ENCODE peak calls at places on chromosomes 6 and 20, in six cellular contexts. P is astrocyte of the cerebellum, R is astrocyte of the spinal cord, A is fibroblast of lung, G is body of pancreas, E is K562. U is an unnamed sample.

GRCh38 chr6:15536201-15536955 is 126.5 kb downstream of the DTNBP1 start:
- DNase-seq in P (no peak), R (no peak), A (no peak), G (no peak), E (no peak), U (no peak)

GRCh38 chr6:52306972-52307849 is 22.7 kb upstream of the MCM3 start:
- DNase-seq in P (no peak), R (no peak), A (no peak), G (no peak), E (no peak), U (no peak)

GRCh38 chr6:107408714-107409113 is 50.6 kb downstream of the PDSS2 start:
- DNase-seq in P (no peak), R (no peak), A (no peak), G (no peak), E (no peak), U (no peak)

GRCh38 chr20:38117635-38118034 is 47.4 kb downstream of the TGM2 start:
- DNase-seq in P (no peak), R (peak), A (peak), G (no peak), E (no peak), U (peak)

GRCh38 chr6:37889015-37889885 is 69.7 kb downstream of the ZFAND3 start:
- DNase-seq in P (no peak), R (no peak), A (peak), G (no peak), E (no peak), U (no peak)

GRCh38 chr6:149628865-149629544 is 19.5 kb downstream of the KATNA1 start:
- DNase-seq in P (no peak), R (no peak), A (no peak), G (no peak), E (no peak), U (no peak)

GRCh38 chr6:83221886-83222479 is 28.8 kb downstream of the RWDD2A start:
- DNase-seq in P (peak), R (peak), A (peak), G (no peak), E (no peak), U (no peak)

GRCh38 chr6:112296122-112296521 is 41.8 kb upstream of the LAMA4 start:
- DNase-seq in P (no peak), R (peak), A (peak), G (no peak), E (no peak), U (no peak)

GRCh38 chr6:105596284-105596755 is 193.4 kb upstream of the PREP start:
- DNase-seq in P (peak), R (peak), A (peak), G (peak), E (no peak), U (peak)

GRCh38 chr6:75431379-75431778 is 62.2 kb downstream of the FILIP1 start:
- DNase-seq in P (no peak), R (peak), A (no peak), G (no peak), E (no peak), U (no peak)

GRCh38 chr20:63060057-63060991 is 53.6 kb upstream of the BHLHE23 start:
- DNase-seq in P (no peak), R (no peak), A (peak), G (no peak), E (no peak), U (no peak)

GRCh38 chr6:89834884-89835792 is 5.5 kb downstream of the CASP8AP2 start:
- DNase-seq in P (no peak), R (no peak), A (peak), G (no peak), E (no peak), U (no peak)

GRCh38 chr20:21309678-21310467 is 6.7 kb downstream of the XRN2 start:
- DNase-seq in P (no peak), R (no peak), A (no peak), G (no peak), E (no peak), U (no peak)

GRCh38 chr6:37717836-37718251 is 20.2 kb upstream of the MDGA1 start:
- DNase-seq in P (no peak), R (peak), A (peak), G (no peak), E (no peak), U (no peak)

GRCh38 chr20:53865905-53866786 is 204.2 kb downstream of the BCAS1 start:
- DNase-seq in P (no peak), R (peak), A (peak), G (peak), E (no peak), U (no peak)

GRCh38 chr6:31216208-31216898 is 45.9 kb upstream of the POU5F1 start:
- DNase-seq in P (no peak), R (no peak), A (no peak), G (no peak), E (no peak), U (no peak)

GRCh38 chr20:36792422-36792821 is 18.9 kb upstream of the DSN1 start:
- DNase-seq in P (peak), R (peak), A (peak), G (peak), E (peak), U (no peak)

GRCh38 chr20:11153819-11154218 is 480.0 kb upstream of the JAG1 start:
- DNase-seq in P (no peak), R (peak), A (peak), G (no peak), E (no peak), U (peak)

GRCh38 chr6:106360989-106361430 is 493 bp downstream of the CRYBG1 start:
- DNase-seq in P (no peak), R (no peak), A (no peak), G (peak), E (no peak), U (no peak)

GRCh38 chr6:49384913-49385312 is 78.1 kb downstream of the MMUT start:
- DNase-seq in P (no peak), R (no peak), A (no peak), G (no peak), E (no peak), U (no peak)

GRCh38 chr6:115977220-115977619 is 83.5 kb downstream of the FRK start:
- DNase-seq in P (no peak), R (no peak), A (no peak), G (no peak), E (no peak), U (no peak)

GRCh38 chr20:47320990-47321805 is 35.3 kb downstream of the ZMYND8 start:
- DNase-seq in P (no peak), R (no peak), A (no peak), G (peak), E (no peak), U (no peak)

GRCh38 chr6:53912661-53913060 is 117.9 kb downstream of the LRRC1 start:
- DNase-seq in P (no peak), R (no peak), A (no peak), G (no peak), E (no peak), U (no peak)

GRCh38 chr6:13558718-13559117 is 15.7 kb upstream of the SIRT5 start:
- DNase-seq in P (no peak), R (no peak), A (no peak), G (no peak), E (no peak), U (no peak)

GRCh38 chr6:44333273-44333919 is 9.1 kb upstream of the SPATS1 start:
- DNase-seq in P (no peak), R (no peak), A (no peak), G (peak), E (no peak), U (no peak)

GRCh38 chr20:13158339-13158738 is 62.7 kb upstream of the ISM1 start:
- DNase-seq in P (no peak), R (no peak), A (no peak), G (no peak), E (no peak), U (no peak)

GRCh38 chr6:15400572-15401004 is 154.7 kb downstream of the JARID2 start:
- DNase-seq in P (no peak), R (peak), A (no peak), G (peak), E (peak), U (no peak)

GRCh38 chr6:166420351-166420750 is 37.6 kb upstream of the MPC1 start:
- DNase-seq in P (no peak), R (peak), A (peak), G (no peak), E (no peak), U (no peak)

GRCh38 chr6:117149324-117149723 is 116.0 kb upstream of the VGLL2 start:
- DNase-seq in P (no peak), R (no peak), A (no peak), G (no peak), E (no peak), U (no peak)

GRCh38 chr6:158031445-158032353 is 50.0 kb downstream of the SYNJ2 start:
- DNase-seq in P (peak), R (peak), A (peak), G (peak), E (peak), U (no peak)

GRCh38 chr6:16130932-16131387 is 2.1 kb downstream of the MYLIP start:
- DNase-seq in P (peak), R (peak), A (peak), G (peak), E (peak), U (no peak)

GRCh38 chr6:69887026-69887425 is 20.7 kb downstream of the COL19A1 start:
- DNase-seq in P (no peak), R (peak), A (no peak), G (no peak), E (no peak), U (no peak)

GRCh38 chr6:17584241-17584803 is 15.8 kb upstream of the FAM8A1 start:
- DNase-seq in P (peak), R (peak), A (peak), G (peak), E (peak), U (no peak)

GRCh38 chr6:142822882-142823578 is 121.9 kb downstream of the HIVEP2 start:
- DNase-seq in P (no peak), R (no peak), A (no peak), G (no peak), E (peak), U (no peak)

GRCh38 chr20:42442728-42443127 is 747.0 kb downstream of the PTPRT start:
- DNase-seq in P (no peak), R (no peak), A (no peak), G (no peak), E (no peak), U (no peak)

GRCh38 chr20:62363920-62364851 is 2.9 kb downstream of the LAMA5 start:
- DNase-seq in P (no peak), R (no peak), A (peak), G (peak), E (no peak), U (no peak)

GRCh38 chr20:47503685-47504084 is 2.0 kb downstream of the NCOA3 start:
- DNase-seq in P (no peak), R (no peak), A (no peak), G (no peak), E (no peak), U (no peak)

GRCh38 chr6:69622924-69623323 is 173.9 kb downstream of the LMBRD1 start:
- DNase-seq in P (no peak), R (no peak), A (no peak), G (no peak), E (no peak), U (no peak)

GRCh38 chr20:19886666-19887288 is 128.7 kb downstream of the RIN2 start:
- DNase-seq in P (no peak), R (peak), A (peak), G (no peak), E (no peak), U (no peak)

GRCh38 chr20:19888269-19888669 is 128.9 kb upstream of the NAA20 start:
- DNase-seq in P (no peak), R (no peak), A (no peak), G (no peak), E (no peak), U (no peak)

GRCh38 chr20:19885576-19885956 is 127.5 kb downstream of the RIN2 start:
- DNase-seq in P (no peak), R (no peak), A (no peak), G (no peak), E (no peak), U (no peak)

GRCh38 chr20:19887566-19888268 is 129.4 kb upstream of the NAA20 start:
- DNase-seq in P (no peak), R (no peak), A (peak), G (no peak), E (no peak), U (no peak)

DNA sequence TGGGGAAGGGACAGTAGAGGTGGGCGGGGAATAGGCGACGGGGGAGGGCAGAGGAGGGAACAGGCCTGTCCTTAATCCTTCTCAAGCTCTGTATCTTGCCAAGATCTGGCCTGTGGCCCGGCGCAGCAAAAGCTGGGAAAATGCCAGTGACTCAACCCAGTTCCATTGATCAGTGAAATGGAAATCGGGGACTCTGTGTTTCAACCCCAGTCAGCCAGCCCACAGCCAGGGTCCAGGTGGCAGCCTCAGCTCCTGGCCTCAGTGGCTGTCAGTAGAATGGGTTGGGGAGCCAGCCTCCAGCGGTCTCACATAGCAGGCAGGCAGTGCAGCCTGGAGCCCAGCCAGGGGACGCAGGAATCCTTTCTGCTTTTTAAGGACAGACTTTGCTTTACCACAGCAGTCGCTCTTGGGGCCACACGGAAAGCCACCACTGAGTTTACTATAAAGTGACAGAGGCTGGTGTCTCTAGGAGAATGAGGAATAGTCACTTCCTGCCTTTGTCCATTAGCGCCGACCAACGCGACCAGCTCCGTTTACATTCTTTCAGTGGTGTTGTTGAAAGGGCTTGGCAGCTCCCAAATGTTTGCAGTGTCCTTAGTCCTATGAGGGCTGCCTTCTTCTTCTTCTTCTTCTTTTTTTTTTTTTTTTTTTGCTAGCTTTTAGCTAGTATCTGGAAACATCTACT is 128.1 kb downstream of the RIN2 start:
- DNase-seq in P (no peak), R (no peak), A (peak), G (peak), E (no peak), U (no peak)
- H3K4me3 ChIP-seq in P (no peak), R (no peak), A (peak), G (no peak), E (no peak), U (no peak)

GRCh38 chr6:26097268-26097875 is 10.1 kb downstream of the HFE start:
- DNase-seq in P (peak), R (peak), A (peak), G (peak), E (peak), U (no peak)
- TF ChIP-seq CTCF in P (peak), R (peak), A (peak), G (peak), E (peak), U (peak)

GRCh38 chr6:30213654-30213998 is 420 bp upstream of the TRIM26 start:
- DNase-seq in P (no peak), R (no peak), A (no peak), G (no peak), E (no peak), U (no peak)

GRCh38 chr6:30211899-30212298 is 1.3 kb downstream of the TRIM26 start:
- DNase-seq in P (no peak), R (no peak), A (no peak), G (no peak), E (no peak), U (no peak)

GRCh38 chr6:30213999-30214982 is 1.1 kb upstream of the TRIM26 start:
- DNase-seq in P (no peak), R (peak), A (peak), G (peak), E (peak), U (no peak)

GRCh38 chr6:30212865-30213653 is at the start of gene TRIM26:
- DNase-seq in P (peak), R (peak), A (peak), G (peak), E (peak), U (peak)

DNA sequence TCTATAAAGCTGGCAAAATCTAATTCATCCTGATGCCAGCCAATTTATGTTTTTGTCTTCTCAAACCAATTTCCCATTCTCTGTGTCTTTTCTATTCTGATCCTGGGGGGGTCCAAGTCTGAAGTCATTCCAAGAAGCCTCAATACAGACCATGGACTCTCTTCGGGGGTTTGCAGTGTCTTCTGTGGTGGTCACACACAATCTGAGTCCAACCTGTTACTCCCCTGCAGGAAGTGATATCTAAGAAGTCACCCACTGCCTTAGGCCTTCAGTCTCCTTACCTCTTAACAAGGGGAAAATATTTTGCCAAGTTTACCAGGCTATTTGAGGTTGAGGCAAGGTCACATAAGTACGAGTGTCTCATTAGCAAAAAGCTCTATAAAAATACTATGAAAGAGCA is 1.9 kb downstream of the TRIM26 start:
- DNase-seq in P (no peak), R (no peak), A (no peak), G (no peak), E (no peak), U (no peak)
- H3K4me3 ChIP-seq in P (no peak), R (no peak), A (no peak), G (no peak), E (no peak), U (no peak)

DNA sequence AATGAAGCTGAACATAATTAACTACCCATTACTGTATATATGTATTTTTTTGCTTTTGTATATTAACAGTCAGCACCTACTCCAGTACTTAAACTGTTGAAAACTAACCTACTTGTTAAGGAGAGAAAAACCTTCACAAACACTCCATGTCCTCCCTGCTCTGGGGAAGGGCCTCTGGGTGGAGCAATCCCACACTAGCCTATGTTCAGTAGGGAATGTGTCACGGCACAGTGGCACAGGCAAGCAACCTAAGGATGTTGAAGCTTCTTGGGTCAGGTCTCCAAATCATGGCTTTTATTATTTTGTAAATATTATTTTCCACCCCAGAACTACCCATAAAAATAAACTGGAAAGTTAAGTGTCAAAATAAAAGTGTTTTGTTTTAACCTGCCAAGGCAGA is 5.3 kb downstream of the MAN1A1 start:
- DNase-seq in P (no peak), R (no peak), A (no peak), G (no peak), E (no peak), U (no peak)
- TF ChIP-seq CTCF in P (no peak), R (no peak), A (no peak), G (no peak), E (peak), U (no peak)

GRCh38 chr6:159043986-159044385 is 805 bp downstream of the TAGAP start:
- DNase-seq in P (no peak), R (no peak), A (no peak), G (no peak), E (no peak), U (no peak)

GRCh38 chr6:159044899-159045727 is at the start of gene TAGAP:
- DNase-seq in P (no peak), R (no peak), A (no peak), G (peak), E (no peak), U (no peak)

GRCh38 chr6:159047896-159048685 is 3.3 kb upstream of the TAGAP start:
- DNase-seq in P (no peak), R (no peak), A (no peak), G (no peak), E (no peak), U (no peak)

GRCh38 chr6:159043236-159043635 is 1.6 kb downstream of the TAGAP start:
- DNase-seq in P (no peak), R (no peak), A (no peak), G (no peak), E (no peak), U (no peak)

GRCh38 chr6:159045826-159046225 is 1.0 kb upstream of the TAGAP start:
- DNase-seq in P (no peak), R (no peak), A (no peak), G (no peak), E (no peak), U (no peak)
- H3K4me3 ChIP-seq in P (no peak), R (no peak), A (no peak), G (no peak), E (no peak), U (no peak)

GRCh38 chr6:29649701-29650673 is 6.9 kb upstream of the MOG start:
- DNase-seq in P (peak), R (peak), A (peak), G (peak), E (peak), U (peak)

GRCh38 chr6:29651413-29652197 is 5.3 kb upstream of the MOG start:
- DNase-seq in P (no peak), R (peak), A (peak), G (no peak), E (no peak), U (no peak)

GRCh38 chr6:29653452-29654038 is 3.3 kb upstream of the MOG start:
- DNase-seq in P (peak), R (peak), A (peak), G (peak), E (peak), U (no peak)

GRCh38 chr6:29652198-29652584 is 4.7 kb upstream of the MOG start:
- DNase-seq in P (no peak), R (no peak), A (no peak), G (no peak), E (no peak), U (no peak)

DNA sequence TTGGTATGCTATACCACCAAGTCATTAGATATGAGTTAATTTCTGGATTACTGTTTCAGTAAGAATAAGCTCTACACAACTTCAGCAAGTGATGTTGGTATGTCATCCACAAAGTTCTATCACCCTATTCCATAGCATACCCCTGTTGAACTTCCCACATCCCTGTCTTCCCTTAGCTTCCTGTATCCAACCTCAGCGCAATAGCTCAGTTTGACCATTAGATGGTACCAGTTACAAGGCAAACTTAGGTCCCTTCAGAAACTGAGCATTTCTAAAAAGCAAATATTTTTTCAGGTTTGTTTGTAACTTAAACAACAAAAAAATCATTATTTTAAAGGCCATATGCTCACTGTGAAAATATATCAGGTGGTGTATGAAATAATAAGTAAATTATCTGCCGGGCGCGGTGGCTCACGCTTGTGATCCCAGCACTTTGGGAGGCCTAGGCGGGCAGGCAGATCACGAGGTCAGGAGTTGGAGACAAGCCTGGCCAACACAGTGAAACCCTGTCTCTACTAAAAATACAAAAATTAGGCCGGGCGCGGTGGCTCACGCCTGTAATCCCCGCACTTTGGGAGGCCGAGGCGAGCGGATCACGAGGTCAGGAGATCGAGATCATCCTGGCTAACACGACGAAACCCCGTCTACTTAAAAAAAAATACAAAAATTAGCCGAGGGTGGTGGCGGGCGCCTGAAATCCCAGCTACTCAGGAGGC is 8.8 kb upstream of the MOG start:
- DNase-seq in P (no peak), R (peak), A (peak), G (peak), E (no peak), U (no peak)
- TF ChIP-seq CTCF in P (peak), R (peak), A (peak), G (peak), E (peak), U (peak)

U was measured in AG04449.